ENCODE peak calls at places on chromosomes 16 and 17, in four cellular contexts. Y is stimulated activated CD4-positive, alpha-beta T cell treated with anti-CD3 and anti-CD28 coated beads, Interleukin-2, amount 100 ng/mL, for 48 hours; G is LoVo; T is AG08395. D is an unnamed sample.

GRCh38 chr16:23584186-23585076 is 11.7 kb downstream of the NDUFAB1 start:
- DNase-seq in Y (no peak), G (no peak), T (no peak), D (no peak)

GRCh38 chr17:28509784-28510183 is 3.6 kb downstream of the FOXN1 start:
- DNase-seq in Y (no peak), G (no peak), T (no peak), D (no peak)

GRCh38 chr17:57927048-57927723 is 28.0 kb downstream of the CUEDC1 start:
- DNase-seq in Y (no peak), G (no peak), T (peak), D (no peak)

GRCh38 chr16:57422026-57422944 is 17.7 kb downstream of the CCL17 start:
- DNase-seq in Y (no peak), G (peak), T (peak), D (no peak)

GRCh38 chr17:62998665-62999393 is 32.8 kb downstream of the TANC2 start:
- DNase-seq in Y (no peak), G (no peak), T (no peak), D (no peak)

GRCh38 chr16:67055712-67056487 is 27.0 kb downstream of the CBFB start:
- DNase-seq in Y (no peak), G (peak), T (peak), D (no peak)

GRCh38 chr17:7004398-7005253 is 7.8 kb upstream of the RNASEK start:
- DNase-seq in Y (peak), G (peak), T (peak), D (no peak)

GRCh38 chr17:17151541-17151940 is 54.6 kb downstream of the PLD6 start:
- DNase-seq in Y (no peak), G (no peak), T (peak), D (no peak)

GRCh38 chr16:66872524-66872923 is 7.8 kb upstream of the PDP2 start:
- DNase-seq in Y (no peak), G (no peak), T (no peak), D (no peak)

GRCh38 chr17:55296171-55296695 is 31.5 kb downstream of the HLF start:
- DNase-seq in Y (no peak), G (no peak), T (no peak), D (no peak)

GRCh38 chr17:231966-232807 is 50.7 kb upstream of the DOC2B start:
- DNase-seq in Y (no peak), G (no peak), T (no peak), D (peak)

GRCh38 chr16:68760671-68761275 is 23.7 kb downstream of the CDH1 start:
- DNase-seq in Y (peak), G (no peak), T (peak), D (no peak)

GRCh38 chr16:54241525-54241924 is 45.1 kb downstream of the IRX3 start:
- DNase-seq in Y (no peak), G (no peak), T (no peak), D (no peak)

GRCh38 chr16:566475-567361 is at the start of gene NHLRC4:
- DNase-seq in Y (peak), G (no peak), T (peak), D (peak)

GRCh38 chr16:86854058-86854621 is 275.8 kb downstream of the FOXL1 start:
- DNase-seq in Y (no peak), G (no peak), T (peak), D (no peak)

GRCh38 chr17:977163-977562 is 2.4 kb downstream of the NXN start:
- DNase-seq in Y (no peak), G (no peak), T (no peak), D (no peak)

GRCh38 chr17:75844530-75845057 is 390 bp upstream of the UNC13D start:
- DNase-seq in Y (no peak), G (peak), T (no peak), D (peak)

GRCh38 chr17:5580367-5580766 is 3.9 kb downstream of the NLRP1 start:
- DNase-seq in Y (no peak), G (no peak), T (peak), D (no peak)

GRCh38 chr16:4110680-4111079 is 5.6 kb downstream of the ADCY9 start:
- DNase-seq in Y (no peak), G (peak), T (no peak), D (no peak)

GRCh38 chr17:7862692-7863437 is 5.1 kb downstream of the CYB5D1 start:
- DNase-seq in Y (no peak), G (peak), T (peak), D (no peak)

GRCh38 chr17:45757431-45758218 is 26.5 kb upstream of the CRHR1 start:
- DNase-seq in Y (no peak), G (no peak), T (no peak), D (no peak)

GRCh38 chr16:59179446-59180082 is 445.4 kb upstream of the GOT2 start:
- DNase-seq in Y (no peak), G (no peak), T (no peak), D (no peak)

GRCh38 chr17:70329751-70330150 is 160.4 kb downstream of the KCNJ2 start:
- DNase-seq in Y (no peak), G (no peak), T (no peak), D (no peak)

GRCh38 chr16:17302213-17302612 is 168.5 kb downstream of the XYLT1 start:
- DNase-seq in Y (no peak), G (no peak), T (no peak), D (no peak)

GRCh38 chr17:45284176-45285140 is 22.6 kb upstream of the SPATA32 start:
- DNase-seq in Y (peak), G (no peak), T (no peak), D (no peak)

GRCh38 chr17:61203765-61204164 is 195.9 kb upstream of the TBX2 start:
- DNase-seq in Y (no peak), G (no peak), T (no peak), D (no peak)

GRCh38 chr17:11369570-11369969 is 128.6 kb downstream of the SHISA6 start:
- DNase-seq in Y (no peak), G (no peak), T (no peak), D (no peak)

GRCh38 chr17:77085916-77086432 is 54.8 kb upstream of the SEC14L1 start:
- DNase-seq in Y (no peak), G (no peak), T (no peak), D (no peak)

GRCh38 chr16:55147401-55147800 is 176.6 kb upstream of the IRX6 start:
- DNase-seq in Y (no peak), G (no peak), T (no peak), D (no peak)

D was measured in breast epithelium.